ENCODE peak calls at places on chromosomes 4 and X, in six cellular contexts. Z is activated CD4-positive, alpha-beta T cell treated with anti-CD3 and anti-CD28 coated beads, Interleukin-2, amount 10 ng/mL, durations not matched to agents 7 days and 5 days; Q is stimulated activated CD8-positive, alpha-beta memory T cell treated with anti-CD3 and anti-CD28 coated beads, Interleukin-15, amount 100 ng/mL, for 4 hours; C is left lung; E is T47D; I is H9. O is an unnamed sample.

GRCh38 chr4:88318751-88319350 is 34.5 kb upstream of the PPM1K start:
- DNase-seq in I (no peak), Q (no peak), C (no peak), Z (no peak), E (no peak), O (no peak)

GRCh38 chr4:88697588-88698329 is at the start of gene NAP1L5:
- DNase-seq in I (peak; percentile 64), Q (peak; percentile 10), C (peak; percentile 63), Z (peak; percentile 67), E (no peak), O (no peak)

GRCh38 chr4:145732001-145732400 is 52.1 kb downstream of the C4orf51 start:
- DNase-seq in E (no peak), I (no peak), Z (no peak), C (no peak), Q (no peak), O (no peak)

GRCh38 chr4:175385797-175386196 is 426.3 kb downstream of the GPM6A start:
- DNase-seq in Q (no peak), C (no peak), E (no peak), Z (no peak), I (no peak), O (no peak)

GRCh38 chr4:82192153-82192552 is 181.6 kb downstream of the HNRNPD start:
- DNase-seq in E (no peak), I (no peak), C (no peak), Q (no peak), Z (no peak), O (no peak)

GRCh38 chr4:152680988-152681731 is 1.4 kb upstream of the TMEM154 start:
- DNase-seq in Z (no peak), I (no peak), C (no peak), E (no peak), Q (no peak), O (peak; percentile 79)

GRCh38 chr4:182192511-182193181 is 50.6 kb upstream of the TENM3 start:
- DNase-seq in Q (no peak), C (no peak), E (no peak), Z (no peak), I (no peak), O (no peak)

GRCh38 chrX:9033989-9034388 is at the start of gene FAM9B:
- DNase-seq in Z (no peak), Q (no peak), E (no peak), C (no peak), I (no peak), O (no peak)

GRCh38 chr4:103199009-103199408 is 866 bp upstream of the CENPE start:
- DNase-seq in C (no peak), E (no peak), I (no peak), Z (no peak), Q (no peak), O (no peak)

GRCh38 chr4:1192091-1192492 is 19.7 kb upstream of the SPON2 start:
- DNase-seq in I (no peak), Z (no peak), E (peak; percentile 92), Q (no peak), C (peak; percentile 87), O (peak; percentile 82)

GRCh38 chrX:10828640-10829039 is 208.3 kb upstream of the MID1 start:
- DNase-seq in Z (no peak), Q (no peak), C (no peak), I (no peak), E (no peak), O (no peak)

GRCh38 chr4:72951628-72952027 is 117.9 kb downstream of the COX18 start:
- DNase-seq in C (no peak), I (no peak), Z (no peak), Q (no peak), E (no peak), O (no peak)

GRCh38 chrX:39195156-39195555 is 393.9 kb downstream of the MID1IP1 start:
- DNase-seq in C (no peak), Z (no peak), I (peak; percentile 35), E (no peak), Q (no peak), O (no peak)

GRCh38 chr4:15568814-15569213 is 86.3 kb downstream of the FBXL5 start:
- DNase-seq in E (no peak), Q (no peak), I (no peak), C (no peak), Z (no peak), O (no peak)

GRCh38 chr4:40395908-40396806 is 61.0 kb downstream of the CHRNA9 start:
- DNase-seq in Z (no peak), I (no peak), Q (no peak), C (peak; percentile 87), E (no peak), O (no peak)

GRCh38 chrX:156000361-156000926 is 2.9 kb downstream of the IL9R start:
- DNase-seq in Q (no peak), I (no peak), E (no peak), Z (no peak), C (no peak), O (no peak)

GRCh38 chrX:115452256-115452655 is 108.7 kb upstream of the PLS3 start:
- DNase-seq in I (no peak), Z (no peak), Q (no peak), C (no peak), E (no peak), O (no peak)